ENCODE peak calls at places on chromosome 20, in seven cellular contexts. L is hepatic stellate cell, K is skeletal muscle cell, O is heart left ventricle, H is sciatic nerve, N is sigmoid colon, Z is G401. M is an unnamed sample.

GRCh38 chr20:32858189-32858588 is 534 bp upstream of the EFCAB8 start:
- DNase-seq in N (no peak), L (no peak), K (no peak), H (no peak), Z (no peak), O (no peak), M (no peak)

GRCh38 chr20:37598611-37599342 is 71.1 kb upstream of the BLCAP start:
- DNase-seq in N (no peak), L (no peak), Z (no peak), K (no peak), O (no peak), H (no peak), M (peak; percentile 71)

GRCh38 chr20:19009071-19009688 is 195.6 kb downstream of the SCP2D1 start:
- DNase-seq in O (no peak), L (no peak), K (no peak), H (no peak), N (no peak), Z (no peak), M (no peak)

GRCh38 chr20:43917380-43917779 is 2.7 kb downstream of the TOX2 start:
- DNase-seq in Z (no peak), O (no peak), K (no peak), H (no peak), L (no peak), N (no peak), M (no peak)

GRCh38 chr20:43988867-43989266 is 74.2 kb downstream of the TOX2 start:
- DNase-seq in L (no peak), Z (no peak), H (no peak), O (no peak), N (no peak), K (no peak), M (no peak)

GRCh38 chr20:24634855-24635254 is 165.4 kb downstream of the SYNDIG1 start:
- DNase-seq in N (no peak), L (peak; percentile 91), H (no peak), Z (peak; percentile 46), K (peak; percentile 87), O (no peak), M (peak; percentile 66)

GRCh38 chr20:25139061-25139705 is 56.3 kb upstream of the ENTPD6 start:
- DNase-seq in N (no peak), Z (peak; percentile 79), H (no peak), O (no peak), L (no peak), K (no peak), M (peak; percentile 71)

GRCh38 chr20:401682-402495 is 6.2 kb upstream of the RBCK1 start:
- DNase-seq in Z (no peak), H (no peak), L (no peak), K (peak; percentile 74), N (no peak), O (no peak), M (peak; percentile 57)

GRCh38 chr20:41003143-41003932 is 25.3 kb upstream of the TOP1 start:
- DNase-seq in H (peak; percentile 73), N (peak; percentile 94), O (peak; percentile 51), L (peak; percentile 77), K (peak; percentile 97), Z (no peak), M (peak; percentile 92)

GRCh38 chr20:58603656-58604184 is 47.4 kb upstream of the STX16 start:
- DNase-seq in O (no peak), K (no peak), Z (no peak), N (no peak), H (no peak), L (peak; percentile 47), M (no peak)

GRCh38 chr20:37615507-37616425 is 78.1 kb upstream of the CTNNBL1 start:
- DNase-seq in O (no peak), L (peak; percentile 15), K (no peak), N (no peak), H (no peak), Z (no peak), M (peak; percentile 21)

GRCh38 chr20:62063601-62063980 is 2.1 kb downstream of the TAF4 start:
- DNase-seq in N (no peak), K (peak; percentile 25), H (peak; percentile 61), L (peak; percentile 73), O (no peak), Z (peak; percentile 42), M (no peak)

GRCh38 chr20:42979720-42980119 is 210.0 kb downstream of the PTPRT start:
- DNase-seq in K (no peak), Z (no peak), H (no peak), N (no peak), L (no peak), O (no peak), M (no peak)

GRCh38 chr20:19301142-19301541 is 88.7 kb downstream of the SLC24A3 start:
- DNase-seq in Z (no peak), N (no peak), H (no peak), K (no peak), O (no peak), L (no peak), M (no peak)

GRCh38 chr20:57663681-57664451 is 43.6 kb upstream of the ZBP1 start:
- DNase-seq in Z (no peak), K (no peak), N (peak; percentile 64), H (peak; percentile 56), O (peak; percentile 8), L (no peak), M (no peak)

GRCh38 chr20:10578607-10579006 is 95.2 kb downstream of the JAG1 start:
- DNase-seq in N (no peak), K (peak; percentile 42), O (no peak), Z (no peak), H (no peak), L (no peak), M (no peak)

GRCh38 chr20:3580412-3580811 is 82.8 kb downstream of the GFRA4 start:
- DNase-seq in N (no peak), L (no peak), H (no peak), K (no peak), Z (no peak), O (no peak), M (no peak)

GRCh38 chr20:18504479-18505060 is 3.2 kb upstream of the SEC23B start:
- DNase-seq in H (no peak), L (no peak), O (peak; percentile 59), K (no peak), Z (no peak), N (peak; percentile 69), M (peak; percentile 82)

GRCh38 chr20:32236048-32236533 is 28.4 kb downstream of the POFUT1 start:
- DNase-seq in N (no peak), K (no peak), Z (no peak), O (no peak), L (no peak), H (no peak), M (peak; percentile 70)

GRCh38 chr20:34062651-34063482 is 49.2 kb downstream of the EIF2S2 start:
- DNase-seq in Z (no peak), H (no peak), K (no peak), N (no peak), L (no peak), O (no peak), M (no peak)

GRCh38 chr20:62860924-62861691 is 514 bp downstream of the TCFL5 start:
- DNase-seq in N (no peak), Z (no peak), H (no peak), K (no peak), O (no peak), L (no peak), M (peak; percentile 53)

GRCh38 chr20:1813101-1813529 is 82.1 kb upstream of the SIRPA start:
- DNase-seq in K (peak; percentile 81), L (peak; percentile 77), Z (no peak), O (peak; percentile 67), N (peak; percentile 79), H (peak; percentile 80), M (peak; percentile 46)

GRCh38 chr20:15491564-15491963 is 1081.7 kb downstream of the KIF16B start:
- DNase-seq in Z (no peak), L (no peak), K (no peak), O (no peak), N (no peak), H (no peak), M (peak; percentile 32)

GRCh38 chr20:17281478-17281877 is 54.6 kb downstream of the PCSK2 start:
- DNase-seq in L (no peak), K (no peak), Z (peak; percentile 21), N (no peak), H (no peak), O (no peak), M (peak; percentile 86)

GRCh38 chr20:50848341-50848808 is 53.5 kb downstream of the BCAS4 start:
- DNase-seq in H (no peak), O (peak; percentile 22), N (peak; percentile 80), K (no peak), Z (peak; percentile 72), L (no peak), M (no peak)

GRCh38 chr20:44961868-44962267 is 1.7 kb upstream of the TOMM34 start:
- DNase-seq in L (peak; percentile 50), O (no peak), K (no peak), H (no peak), Z (no peak), N (no peak), M (no peak)

GRCh38 chr20:54123587-54124180 is 50.1 kb downstream of the CYP24A1 start:
- DNase-seq in H (no peak), L (no peak), Z (no peak), N (no peak), O (no peak), K (peak; percentile 95), M (no peak)

GRCh38 chr20:60695223-60695622 is 556.8 kb upstream of the CDH4 start:
- DNase-seq in H (no peak), K (peak; percentile 93), N (no peak), L (no peak), O (no peak), Z (no peak), M (no peak)

GRCh38 chr20:48722002-48722731 is 105.6 kb downstream of the PREX1 start:
- DNase-seq in N (no peak), O (no peak), Z (no peak), L (no peak), K (no peak), H (no peak), M (no peak)

GRCh38 chr20:49572857-49573256 is 4.9 kb upstream of the PTGIS start:
- DNase-seq in L (no peak), K (no peak), Z (no peak), H (no peak), N (peak; percentile 6), O (no peak), M (no peak)

GRCh38 chr20:38727602-38728236 is 3.4 kb downstream of the SLC32A1 start:
- DNase-seq in K (no peak), Z (no peak), H (no peak), N (no peak), O (no peak), L (no peak), M (no peak)

GRCh38 chr20:37202267-37202943 is 23.1 kb upstream of the MROH8 start:
- DNase-seq in N (no peak), K (peak; percentile 89), Z (peak; percentile 43), L (peak; percentile 85), O (no peak), H (no peak), M (peak; percentile 24)

GRCh38 chr20:21360686-21361085 is 36.6 kb downstream of the NKX2-4 start:
- DNase-seq in H (no peak), N (no peak), Z (no peak), O (no peak), L (no peak), K (no peak), M (no peak)

GRCh38 chr20:32116079-32116521 is 6.6 kb downstream of the TM9SF4 start:
- DNase-seq in O (no peak), L (no peak), K (peak; percentile 28), H (no peak), Z (no peak), N (no peak), M (peak; percentile 81)